ENCODE peak calls at places on chromosomes 5 and 9, in four cellular contexts. X, M, G and A are unnamed samples.

GRCh38 chr5:71631070-71631469 is 43.9 kb downstream of the MCCC2 start:
- DNase-seq in X (no peak), M (no peak), G (no peak), A (no peak)

GRCh38 chr9:97041898-97042297 is 3.0 kb upstream of the CTSV start:
- DNase-seq in X (no peak), M (no peak), G (no peak), A (no peak)

GRCh38 chr5:10065428-10066000 is 184.2 kb downstream of the ATPSCKMT start:
- DNase-seq in X (no peak), M (no peak), G (no peak), A (no peak)

GRCh38 chr9:90002299-90003045 is 397.7 kb downstream of the GADD45G start:
- DNase-seq in X (no peak), M (no peak), G (no peak), A (no peak)

GRCh38 chr5:109105631-109106267 is 304.0 kb downstream of the PJA2 start:
- DNase-seq in X (peak), M (no peak), G (no peak), A (no peak)

GRCh38 chr5:139678751-139679750 is 30.9 kb downstream of the CXXC5 start:
- DNase-seq in X (no peak), M (no peak), G (no peak), A (no peak)

GRCh38 chr5:175223336-175223735 is 220.6 kb downstream of the DRD1 start:
- DNase-seq in X (no peak), M (no peak), G (no peak), A (no peak)

GRCh38 chr9:127884427-127884911 is 7.0 kb upstream of the AK1 start:
- DNase-seq in X (no peak), M (no peak), G (peak), A (no peak)

GRCh38 chr9:107284636-107285035 is 1.6 kb downstream of the RAD23B start:
- DNase-seq in X (no peak), M (no peak), G (no peak), A (no peak)

GRCh38 chr5:55993013-55993412 is 1.8 kb downstream of the IL6ST start:
- DNase-seq in X (no peak), M (no peak), G (no peak), A (no peak)

GRCh38 chr5:122165574-122166021 is 36.3 kb downstream of the ZNF474 start:
- DNase-seq in X (no peak), M (no peak), G (no peak), A (no peak)

GRCh38 chr5:18281947-18282557 is 647.8 kb downstream of the TAF11L14 start:
- DNase-seq in X (peak), M (peak), G (no peak), A (peak)

GRCh38 chr5:142108432-142109355 is at the start of gene NDFIP1:
- DNase-seq in X (peak), M (peak), G (peak), A (no peak)

GRCh38 chr5:132466453-132467291 is 23.9 kb downstream of the IRF1 start:
- DNase-seq in X (no peak), M (peak), G (peak), A (peak)

GRCh38 chr9:120882935-120883607 is 6.1 kb upstream of the PHF19 start:
- DNase-seq in X (no peak), M (no peak), G (no peak), A (no peak)

GRCh38 chr9:16571127-16571848 is 299.2 kb downstream of the BNC2 start:
- DNase-seq in X (no peak), M (no peak), G (no peak), A (no peak)

GRCh38 chr5:101942321-101942882 is 353.7 kb downstream of the SLCO4C1 start:
- DNase-seq in X (no peak), M (peak), G (no peak), A (no peak)

GRCh38 chr9:130588416-130588815 is 9.0 kb downstream of the FUBP3 start:
- DNase-seq in X (no peak), M (no peak), G (no peak), A (no peak)

GRCh38 chr5:159788835-159789331 is 127.4 kb upstream of the ADRA1B start:
- DNase-seq in X (no peak), M (no peak), G (no peak), A (no peak)

GRCh38 chr9:94767331-94768099 is 41.0 kb downstream of the AOPEP start:
- DNase-seq in X (no peak), M (no peak), G (no peak), A (no peak)

GRCh38 chr5:135026645-135027317 is 7.2 kb downstream of the PITX1 start:
- DNase-seq in X (no peak), M (no peak), G (no peak), A (no peak)

GRCh38 chr5:135308245-135308644 is 90.8 kb downstream of the MACROH2A1 start:
- DNase-seq in X (peak), M (no peak), G (no peak), A (no peak)

GRCh38 chr5:150304481-150305081 is 1.9 kb upstream of the ARSI start:
- DNase-seq in X (no peak), M (no peak), G (no peak), A (no peak)

GRCh38 chr9:31839273-31839672 is 545.2 kb upstream of the ACO1 start:
- DNase-seq in X (no peak), M (no peak), G (no peak), A (no peak)

GRCh38 chr9:132973713-132974112 is 4.8 kb upstream of the GFI1B start:
- DNase-seq in X (no peak), M (peak), G (no peak), A (no peak)

GRCh38 chr9:122307036-122307435 is 42.4 kb downstream of the MRRF start:
- DNase-seq in X (no peak), M (no peak), G (no peak), A (no peak)

GRCh38 chr5:15703901-15704300 is 203.9 kb downstream of the FBXL7 start:
- DNase-seq in X (no peak), M (no peak), G (no peak), A (no peak)

GRCh38 chr5:150105898-150106615 is 19.7 kb upstream of the CSF1R start:
- DNase-seq in X (no peak), M (no peak), G (peak), A (no peak)

GRCh38 chr9:124940894-124941688 is at the start of gene GOLGA1:
- DNase-seq in X (peak), M (peak), G (peak), A (peak)

GRCh38 chr5:109945097-109945678 is 255.5 kb downstream of the MAN2A1 start:
- DNase-seq in X (no peak), M (no peak), G (no peak), A (no peak)

GRCh38 chr9:118318770-118319443 is 614.7 kb downstream of the TLR4 start:
- DNase-seq in X (no peak), M (no peak), G (no peak), A (no peak)

GRCh38 chr5:73624888-73625287 is 1.1 kb upstream of the ARHGEF28 start:
- DNase-seq in X (no peak), M (no peak), G (no peak), A (no peak)

GRCh38 chr5:119273391-119273839 is 82.4 kb upstream of the TNFAIP8 start:
- DNase-seq in X (no peak), M (no peak), G (peak), A (no peak)
- H3K4me3 ChIP-seq in X (no peak), M (no peak), G (no peak), A (no peak)

DNA sequence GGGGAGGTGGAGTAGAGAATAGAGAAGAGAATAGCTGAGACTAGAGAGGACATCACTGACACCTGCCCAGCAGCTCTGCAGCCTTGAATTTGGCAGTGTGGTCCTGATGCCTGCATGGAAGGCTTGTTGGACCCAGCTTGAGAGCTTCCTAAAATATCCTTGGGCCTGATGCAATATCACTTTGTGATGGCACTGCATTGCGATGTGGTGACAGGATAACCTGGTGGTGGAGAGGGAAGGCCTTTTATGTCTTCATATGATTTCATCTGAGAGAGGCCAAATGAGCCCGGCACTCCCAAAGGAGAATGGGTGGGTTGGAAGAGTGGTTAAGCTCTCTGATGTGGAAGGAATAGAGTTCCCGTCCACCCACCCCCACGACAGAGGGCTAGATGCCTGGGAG is 99.6 kb upstream of the SSBP2 start:
- DNase-seq in X (no peak), M (no peak), G (no peak), A (no peak)
- H3K4me3 ChIP-seq in X (no peak), M (no peak), G (no peak), A (no peak)

DNA sequence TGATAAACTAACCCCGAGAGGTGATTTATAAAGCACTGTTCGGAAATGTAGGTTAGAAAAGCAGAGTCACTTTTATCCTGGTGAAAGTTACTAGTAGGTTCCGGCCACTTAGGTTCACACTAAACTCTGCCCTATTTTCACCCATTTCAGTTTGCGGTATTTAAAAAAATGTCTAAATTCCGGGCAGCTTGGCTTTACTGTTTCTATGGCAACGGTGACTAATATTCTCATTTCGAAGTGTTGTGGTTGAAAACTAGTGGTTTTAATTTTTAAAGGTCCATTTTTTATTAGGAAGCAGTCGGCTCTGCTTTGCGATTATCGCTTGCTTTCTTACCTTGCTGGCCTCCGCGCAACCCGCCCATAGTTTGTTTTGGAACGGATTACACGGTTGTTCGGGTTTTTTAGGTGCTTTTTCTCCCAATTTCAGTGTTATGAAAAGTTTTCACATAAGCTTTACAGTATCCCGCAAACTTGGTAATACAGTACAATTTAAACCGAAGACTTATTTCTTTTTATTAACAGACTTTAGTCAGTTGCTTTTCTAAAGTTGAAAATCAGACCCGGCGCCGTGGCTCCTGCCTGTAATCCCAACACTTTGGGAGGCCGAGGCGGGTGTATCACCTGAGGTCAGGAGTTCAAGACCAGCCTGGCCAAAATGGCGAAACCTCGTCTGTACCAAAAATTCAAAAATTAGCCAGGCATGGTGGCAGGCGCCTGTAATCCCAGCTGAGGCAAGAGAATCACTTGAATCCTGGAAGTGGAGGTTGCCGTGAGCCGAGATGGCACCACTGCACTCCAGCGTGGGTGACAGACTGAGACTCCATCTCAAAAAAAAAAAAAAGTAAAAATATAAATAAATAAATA is 1.6 kb downstream of the KDM4C start:
- DNase-seq in X (peak), M (peak), G (no peak), A (no peak)
- H3K4me3 ChIP-seq in X (peak), M (peak), G (peak), A (peak)

GRCh38 chr5:151750121-151750520 is 8.3 kb downstream of the ATOX1 start:
- DNase-seq in X (no peak), M (no peak), G (no peak), A (no peak)
- H3K4me3 ChIP-seq in X (no peak), M (no peak), G (no peak), A (no peak)

GRCh38 chr9:70133253-70134208 is 89.9 kb downstream of the MAMDC2 start:
- DNase-seq in X (no peak), M (no peak), G (no peak), A (no peak)

GRCh38 chr9:70127540-70128416 is 84.1 kb downstream of the MAMDC2 start:
- DNase-seq in X (no peak), M (no peak), G (no peak), A (no peak)

GRCh38 chr9:70131296-70131695 is 87.6 kb downstream of the MAMDC2 start:
- DNase-seq in X (no peak), M (no peak), G (no peak), A (no peak)

GRCh38 chr9:70127036-70127435 is 83.4 kb downstream of the MAMDC2 start:
- DNase-seq in X (no peak), M (no peak), G (no peak), A (no peak)

GRCh38 chr9:70130266-70130665 is 86.6 kb downstream of the MAMDC2 start:
- DNase-seq in X (no peak), M (no peak), G (no peak), A (no peak)
- H3K4me3 ChIP-seq in X (no peak), M (no peak), G (no peak), A (no peak)

DNA sequence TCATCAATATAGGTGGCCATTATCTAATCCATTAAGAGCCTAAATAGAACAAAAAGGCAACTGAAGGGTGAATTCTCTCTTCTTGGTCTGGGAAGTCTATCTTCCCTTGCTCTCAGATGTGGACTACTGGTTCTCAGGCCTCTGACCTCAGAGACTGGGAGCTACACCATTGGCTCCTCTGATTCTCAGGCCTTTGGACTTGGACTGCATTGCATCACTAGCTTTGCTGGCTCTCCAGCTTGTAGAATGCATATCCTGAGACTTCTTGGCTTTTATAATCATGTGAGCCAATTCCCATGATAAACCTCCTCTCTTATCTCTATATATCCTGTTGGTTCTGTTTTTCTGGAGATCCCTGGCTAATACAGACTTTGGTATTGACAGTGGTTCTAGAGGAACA is 89.8 kb downstream of the PSAT1 start:
- DNase-seq in X (no peak), M (no peak), G (no peak), A (no peak)
- H3K4me3 ChIP-seq in X (no peak), M (no peak), G (no peak), A (no peak)

GRCh38 chr5:43309122-43309521 is 4.1 kb downstream of the HMGCS1 start:
- DNase-seq in X (no peak), M (no peak), G (no peak), A (no peak)
- H3K4me3 ChIP-seq in X (peak), M (no peak), G (no peak), A (no peak)

DNA sequence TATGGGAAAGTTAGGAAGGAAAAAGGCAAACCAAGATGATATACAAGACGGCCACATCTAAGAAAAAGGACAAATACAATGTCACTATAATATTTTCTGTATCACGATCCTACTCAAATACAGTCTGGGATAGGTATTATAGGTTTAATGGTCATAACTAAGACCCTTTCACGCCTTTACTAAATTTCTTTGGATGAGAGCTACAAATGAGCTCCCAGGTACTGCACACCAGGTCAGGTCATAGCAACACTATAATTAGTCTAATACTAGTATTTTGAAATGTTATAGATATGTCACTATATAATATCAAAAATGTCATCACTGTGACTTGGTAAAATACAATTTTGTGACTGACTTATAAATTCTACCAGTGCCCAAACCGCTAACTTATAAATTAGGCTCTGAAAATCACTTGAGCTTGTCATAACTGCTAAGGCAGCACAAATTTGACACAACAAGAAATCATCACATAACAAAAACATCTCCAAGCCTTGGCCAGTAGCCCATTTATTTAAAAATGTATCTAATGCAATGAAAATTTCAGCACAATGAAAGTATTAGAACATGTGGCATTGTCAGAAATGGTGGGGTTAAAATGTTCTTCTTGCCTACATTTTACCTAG is 6.9 kb downstream of the SELENOP start:
- DNase-seq in X (no peak), M (no peak), G (no peak), A (no peak)
- H3K4me3 ChIP-seq in X (no peak), M (no peak), G (no peak), A (no peak)

GRCh38 chr5:34658023-34658422 is 1.9 kb downstream of the RAI14 start:
- DNase-seq in X (no peak), M (no peak), G (no peak), A (no peak)
- H3K4me3 ChIP-seq in X (peak), M (no peak), G (peak), A (peak)